ENCODE peak calls at places on chromosomes 2 and 18, in six cellular contexts. U is activated naive CD8-positive, alpha-beta T cell treated with anti-CD3 and anti-CD28 coated beads for 36 hours; K is neuronal stem cell; E is stimulated activated CD8-positive, alpha-beta memory T cell treated with anti-CD3 and anti-CD28 coated beads, Interleukin-12 subunit alpha, Interleukin-12 subunit beta, amount 100 ng/mL, for 4 hours; W is stimulated activated CD4-positive, alpha-beta T cell treated with anti-CD3 and anti-CD28 coated beads, Interleukin-2, amount 100 ng/mL, for 48 hours; Q is naive thymus-derived CD4-positive, alpha-beta T cell. L is an unnamed sample.
A peak's percentile ranks its signal among the peaks of the same experiment; 100 is the strongest.

GRCh38 chr2:84807063-84807485 is 73.8 kb downstream of the TRABD2A start:
- DNase-seq in E (no peak), W (no peak), U (no peak), Q (no peak), K (no peak), L (no peak)

GRCh38 chr2:238113611-238114010 is 13.5 kb downstream of the ESPNL start:
- DNase-seq in W (no peak), K (no peak), U (no peak), Q (no peak), E (no peak), L (no peak)

GRCh38 chr2:173874899-173875247 is 90.3 kb downstream of the SP3 start:
- DNase-seq in E (no peak), Q (no peak), W (no peak), K (no peak), U (no peak), L (peak; percentile 39)

GRCh38 chr2:98884658-98885057 is 51.4 kb downstream of the CRACDL start:
- DNase-seq in Q (no peak), U (no peak), E (no peak), W (no peak), K (no peak), L (no peak)

GRCh38 chr2:199955339-199956061 is at the start of the genes MAIP1 and TYW5:
- DNase-seq in W (peak; percentile 72), E (peak; percentile 62), Q (peak; percentile 83), U (peak; percentile 79), K (peak; percentile 78), L (peak; percentile 75)

GRCh38 chr2:239293450-239294430 is 107.1 kb downstream of the HDAC4 start:
- DNase-seq in E (no peak), K (no peak), W (peak; percentile 60), Q (no peak), U (peak; percentile 73), L (no peak)

GRCh38 chr18:39742015-39742466 is 2176.4 kb upstream of the CELF4 start:
- DNase-seq in W (no peak), U (no peak), E (no peak), K (no peak), Q (no peak), L (no peak)

GRCh38 chr2:30433902-30434301 is 13.1 kb upstream of the LCLAT1 start:
- DNase-seq in K (no peak), Q (no peak), E (no peak), U (no peak), W (no peak), L (no peak)

L was measured in activated B cell treated with CpG ODN at 0.5 μM for 24 hours.